ENCODE peak calls at places on chromosomes 13 and 19, in five cellular contexts. Z, V, A, I and X are unnamed samples. For H3K4me1, the result is how much of the 10 kb centered on the place peaks cover.

GRCh38 chr13:30685320-30685859 is 50.0 kb upstream of the ALOX5AP start:
- DNase-seq in Z (no peak), V (no peak), A (no peak), I (no peak), X (no peak)

GRCh38 chr13:40993987-40994386 is 25.1 kb downstream of the ELF1 start:
- DNase-seq in Z (peak), V (no peak), A (no peak), I (peak), X (no peak)

GRCh38 chr13:73782781-73783180 is 351.4 kb downstream of the KLF12 start:
- DNase-seq in Z (no peak), V (no peak), A (no peak), I (no peak), X (peak)

GRCh38 chr19:30394481-30395151 is 22.4 kb downstream of the ZNF536 start:
- DNase-seq in Z (no peak), V (no peak), A (no peak), I (no peak), X (no peak)

GRCh38 chr19:6930190-6930589 is 42.8 kb downstream of the ADGRE1 start:
- DNase-seq in Z (no peak), V (no peak), A (no peak), I (no peak), X (no peak)

GRCh38 chr13:98564204-98564603 is 12.7 kb downstream of the STK24 start:
- DNase-seq in Z (no peak), V (no peak), A (no peak), I (no peak), X (no peak)

GRCh38 chr13:69857188-69857821 is 250.3 kb upstream of the ATXN8OS start:
- DNase-seq in Z (peak), V (peak), A (no peak), I (no peak), X (peak)

GRCh38 chr19:6861683-6862286 is 25.6 kb upstream of the ADGRE1 start:
- DNase-seq in Z (peak), V (no peak), A (no peak), I (no peak), X (no peak)

GRCh38 chr13:75806101-75806500 is 170.0 kb downstream of the LMO7 start:
- DNase-seq in Z (no peak), V (no peak), A (peak), I (no peak), X (no peak)

GRCh38 chr13:34044660-34045080 is 226.7 kb downstream of the RFC3 start:
- DNase-seq in Z (peak), V (no peak), A (no peak), I (no peak), X (peak)

GRCh38 chr13:105063676-105064075 is 1471.8 kb downstream of the EFNB2 start:
- DNase-seq in Z (no peak), V (no peak), A (no peak), I (no peak), X (no peak)

GRCh38 chr19:52198678-52199077 is 8.8 kb downstream of the PPP2R1A start:
- DNase-seq in Z (no peak), V (no peak), A (no peak), I (no peak), X (no peak)
- H2BK12ac ChIP-seq in Z (no peak), V (no peak), A (no peak), I (no peak), X (no peak)

GRCh38 chr13:44306401-44307192 is 67.0 kb upstream of the SERP2 start:
- DNase-seq in Z (peak), V (peak), A (peak), I (peak), X (peak)
- H3K23ac ChIP-seq in Z (no peak), V (no peak), A (no peak), I (no peak), X (no peak)

GRCh38 chr19:2209408-2209807 is 26.7 kb downstream of the PLEKHJ1 start:
- DNase-seq in Z (no peak), V (no peak), A (no peak), I (no peak), X (no peak)
- H3K4me1 ChIP-seq in Z (under half), V (under half), A (under half), I (under half), X (under half)

GRCh38 chr13:85724554-85725432 is 74.4 kb downstream of the SLITRK6 start:
- DNase-seq in Z (no peak), V (no peak), A (no peak), I (no peak), X (peak)
- H2BK12ac ChIP-seq in Z (no peak), V (no peak), A (no peak), I (no peak), X (peak)